ENCODE peak calls at places on chromosomes 7 and 10, in five cellular contexts. L is GM12878, H is K562, W is HepG2, T is H1. A is an unnamed sample.
A peak's percentile ranks its signal among the peaks of the same experiment; 100 is the strongest.

GRCh38 chr10:71486465-71487114 is 89.9 kb downstream of the CDH23 start:
- DNase-seq in L (no peak), H (peak; percentile 66), W (peak; percentile 26), T (no peak), A (peak; percentile 89)

GRCh38 chr10:5652746-5653145 is 13.6 kb downstream of the ASB13 start:
- DNase-seq in L (no peak), H (no peak), W (no peak), T (no peak), A (no peak)

GRCh38 chr7:128031901-128032604 is 816 bp upstream of the LRRC4 start:
- DNase-seq in L (no peak), H (no peak), W (no peak), T (no peak), A (peak; percentile 80)

GRCh38 chr7:140390466-140391190 is 7.7 kb downstream of the SLC37A3 start:
- DNase-seq in L (peak; percentile 61), H (no peak), W (no peak), T (no peak), A (peak; percentile 15)

GRCh38 chr7:28078036-28078901 is 102.3 kb downstream of the JAZF1 start:
- DNase-seq in L (no peak), H (peak; percentile 39), W (peak; percentile 24), T (no peak), A (peak; percentile 62)

GRCh38 chr7:73833251-73833919 is 2.6 kb downstream of the CLDN4 start:
- DNase-seq in L (no peak), H (peak; percentile 50), W (peak; percentile 57), T (no peak), A (peak; percentile 68)

GRCh38 chr10:120671491-120671890 is 179.7 kb upstream of the WDR11 start:
- DNase-seq in L (no peak), H (no peak), W (no peak), T (no peak), A (no peak)

GRCh38 chr7:55622241-55622835 is 50.0 kb upstream of the VOPP1 start:
- DNase-seq in L (no peak), H (no peak), W (no peak), T (no peak), A (no peak)

GRCh38 chr10:101118031-101118430 is 13.1 kb upstream of the TLX1 start:
- DNase-seq in L (no peak), H (no peak), W (no peak), T (no peak), A (no peak)

GRCh38 chr7:151299940-151300665 is 41.5 kb upstream of the NUB1 start:
- DNase-seq in L (no peak), H (no peak), W (no peak), T (no peak), A (no peak)

GRCh38 chr7:149799397-149800168 is 26.2 kb upstream of the ZNF467 start:
- DNase-seq in L (no peak), H (peak; percentile 76), W (peak; percentile 35), T (no peak), A (peak; percentile 82)

GRCh38 chr7:8365499-8366110 is 67.8 kb upstream of the NXPH1 start:
- DNase-seq in L (no peak), H (no peak), W (peak; percentile 37), T (no peak), A (peak; percentile 72)

GRCh38 chr10:68792115-68792514 is 35.2 kb upstream of the STOX1 start:
- DNase-seq in L (no peak), H (no peak), W (no peak), T (no peak), A (peak; percentile 11)

GRCh38 chr10:22271786-22272185 is 44.4 kb upstream of the COMMD3 start:
- DNase-seq in L (no peak), H (no peak), W (no peak), T (no peak), A (no peak)

GRCh38 chr10:122181055-122181732 is 89.9 kb upstream of the BTBD16 start:
- DNase-seq in L (no peak), H (no peak), W (no peak), T (no peak), A (no peak)

GRCh38 chr7:1961776-1962276 is 270.9 kb downstream of the MAD1L1 start:
- DNase-seq in L (peak; percentile 64), H (no peak), W (no peak), T (no peak), A (no peak)

GRCh38 chr10:14491814-14492213 is 161.1 kb upstream of the FRMD4A start:
- DNase-seq in L (no peak), H (no peak), W (no peak), T (no peak), A (no peak)

GRCh38 chr10:12656518-12657142 is 307.3 kb downstream of the CAMK1D start:
- DNase-seq in L (no peak), H (peak; percentile 37), W (peak; percentile 37), T (no peak), A (peak; percentile 73)

GRCh38 chr10:3095373-3096139 is 28.2 kb downstream of the PFKP start:
- DNase-seq in L (peak; percentile 25), H (peak; percentile 81), W (peak; percentile 89), T (no peak), A (no peak)
- H3K4me3 ChIP-seq in L (peak overlapping the region; percentile 39), H (peak overlapping the region; percentile 24), W (peak overlapping the region; percentile 13), T (no peak overlapping the region), A (no peak overlapping the region)

GRCh38 chr7:45026984-45027773 is 27.2 kb downstream of the CCM2 start:
- DNase-seq in L (peak; percentile 40), H (no peak), W (peak; percentile 40), T (no peak), A (no peak)
- TF ChIP-seq CREB1 in L (peak; percentile 31), H (no peak), W (no peak), T (no peak), A (no peak)

GRCh38 chr7:105691692-105692564 is 110.6 kb upstream of the EFCAB10 start:
- DNase-seq in L (no peak), H (no peak), W (no peak), T (no peak), A (peak; percentile 67)

GRCh38 chr7:105691029-105691691 is 109.9 kb upstream of the EFCAB10 start:
- DNase-seq in L (no peak), H (no peak), W (no peak), T (no peak), A (no peak)

GRCh38 chr7:105690286-105690915 is 109.1 kb upstream of the EFCAB10 start:
- DNase-seq in L (no peak), H (no peak), W (no peak), T (no peak), A (peak; percentile 66)

GRCh38 chr7:105688617-105689016 is 107.3 kb upstream of the EFCAB10 start:
- DNase-seq in L (no peak), H (no peak), W (no peak), T (no peak), A (no peak)

GRCh38 chr7:105689093-105689819 is 108.0 kb upstream of the EFCAB10 start:
- DNase-seq in L (no peak), H (no peak), W (no peak), T (peak; percentile 61), A (peak; percentile 96)
- H3K4me3 ChIP-seq in L (no peak overlapping the region), H (no peak overlapping the region), W (no peak overlapping the region), T (peak overlapping the region; percentile 30), A (peak overlapping the region; percentile 59)

GRCh38 chr7:130187360-130187759 is 17.8 kb downstream of the TMEM209 start:
- DNase-seq in L (no peak), H (peak; percentile 36), W (no peak), T (no peak), A (no peak)
- TF ChIP-seq CREB1 in L (no peak), H (no peak), W (no peak), T (no peak), A (no peak)

GRCh38 chr10:44978213-44978569 is 418 bp downstream of the DEPP1 start:
- DNase-seq in L (no peak), H (no peak), W (no peak), T (no peak), A (no peak)

GRCh38 chr10:44978570-44979280 is at the start of gene DEPP1:
- DNase-seq in L (no peak), H (peak; percentile 90), W (peak; percentile 95), T (no peak), A (peak; percentile 93)

GRCh38 chr10:44976352-44977198 is 2.0 kb downstream of the DEPP1 start:
- DNase-seq in L (no peak), H (no peak), W (no peak), T (no peak), A (no peak)

GRCh38 chr10:44975487-44976331 is 2.9 kb downstream of the DEPP1 start:
- DNase-seq in L (no peak), H (peak; percentile 25), W (peak; percentile 83), T (no peak), A (peak; percentile 78)

GRCh38 chr10:44977287-44978212 is 1.1 kb downstream of the DEPP1 start:
- DNase-seq in L (no peak), H (no peak), W (no peak), T (no peak), A (no peak)
- H3K4me3 ChIP-seq in L (peak overlapping the region; percentile 61), H (no peak overlapping the region), W (peak overlapping the region; percentile 89), T (peak overlapping the region; percentile 49), A (no peak overlapping the region)

DNA sequence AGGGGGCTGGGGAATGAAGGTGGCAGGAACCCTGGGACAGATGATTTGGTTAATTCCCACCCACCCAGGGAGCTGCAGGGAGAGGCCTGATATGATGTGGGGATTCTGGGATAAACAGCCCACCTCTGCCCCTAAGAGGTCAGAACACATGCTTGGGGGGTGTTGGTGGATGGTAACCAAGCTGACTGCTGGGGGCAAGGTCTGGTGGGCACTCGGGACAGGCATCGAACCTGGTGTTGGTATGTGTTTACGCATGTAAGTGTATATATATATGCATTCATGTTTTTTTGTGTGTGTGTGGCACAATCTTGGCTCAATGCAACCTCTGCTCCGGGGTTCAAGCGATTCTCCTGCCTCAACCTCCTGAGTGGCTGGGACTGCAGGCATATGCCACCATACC is 80.7 kb upstream of the TMEM248 start:
- DNase-seq in L (no peak), H (no peak), W (no peak), T (no peak), A (no peak)
- TF ChIP-seq CREB1 in L (no peak), H (no peak), W (no peak), T (no peak), A (no peak)

GRCh38 chr7:25860206-25860881 is 291.7 kb upstream of the NFE2L3 start:
- DNase-seq in L (no peak), H (no peak), W (no peak), T (no peak), A (peak; percentile 72)
- H3K4me3 ChIP-seq in L (no peak overlapping the region), H (peak overlapping the region; percentile 41), W (no peak overlapping the region), T (no peak overlapping the region), A (peak overlapping the region; percentile 14)

GRCh38 chr7:42151309-42151708 is 85.7 kb downstream of the GLI3 start:
- DNase-seq in L (no peak), H (no peak), W (no peak), T (no peak), A (no peak)
- TF ChIP-seq CREB1 in L (no peak), H (no peak), W (no peak), T (no peak), A (no peak)